ENCODE peak calls at places on chromosome X, in four cellular contexts. U, O, G and C are unnamed samples.

GRCh38 chrX:24956828-24957227 is 58.9 kb downstream of the ARX start:
- DNase-seq in U (no peak), O (no peak), G (no peak), C (no peak)

GRCh38 chrX:18574591-18574990 is 97.3 kb downstream of the RS1 start:
- DNase-seq in U (no peak), G (no peak), O (no peak), C (no peak)

GRCh38 chrX:102138064-102138463 is 4.2 kb downstream of the TCEAL6 start:
- DNase-seq in U (no peak), G (no peak), O (no peak), C (no peak)

GRCh38 chrX:122087353-122087752 is 1039.9 kb downstream of the GLUD2 start:
- DNase-seq in O (no peak), G (no peak), U (no peak), C (no peak)

GRCh38 chrX:112147206-112147605 is 64.6 kb upstream of the TRPC5 start:
- DNase-seq in U (no peak), O (peak; percentile 4), G (no peak), C (no peak)

GRCh38 chrX:8726031-8726652 is 5.8 kb downstream of the ANOS1 start:
- DNase-seq in G (no peak), U (no peak), O (no peak), C (no peak)

GRCh38 chrX:83416273-83416672 is 91.8 kb upstream of the POU3F4 start:
- DNase-seq in G (no peak), O (no peak), U (no peak), C (no peak)

GRCh38 chrX:67574696-67575095 is 30.9 kb downstream of the AR start:
- DNase-seq in G (no peak), U (no peak), O (no peak), C (no peak)

GRCh38 chrX:154322890-154323289 is 27.3 kb downstream of the TKTL1 start:
- DNase-seq in G (no peak), U (no peak), O (no peak), C (no peak)

GRCh38 chrX:69028761-69029120 is 136.5 kb downstream of the PJA1 start:
- DNase-seq in O (no peak), G (no peak), U (no peak), C (no peak)

GRCh38 chrX:49993661-49994060 is 71.3 kb downstream of the CLCN5 start:
- DNase-seq in G (no peak), O (no peak), U (no peak), C (no peak)

GRCh38 chrX:119008122-119008744 is 33.8 kb downstream of the LONRF3 start:
- DNase-seq in U (no peak), O (peak; percentile 25), G (no peak), C (no peak)

GRCh38 chrX:153925739-153926593 is at the start of gene ARHGAP4:
- DNase-seq in U (no peak), O (no peak), G (peak; percentile 57), C (peak; percentile 62)

GRCh38 chrX:102958794-102959193 is 21.7 kb downstream of the RAB40AL start:
- DNase-seq in G (no peak), O (no peak), U (no peak), C (no peak)

GRCh38 chrX:48696301-48697181 is at the start of gene SUV39H1:
- DNase-seq in O (peak; percentile 36), U (peak; percentile 92), G (peak; percentile 89), C (peak; percentile 93)

GRCh38 chrX:30888526-30889146 is 418 bp downstream of the TAB3 start:
- DNase-seq in O (no peak), U (peak; percentile 21), G (peak; percentile 39), C (no peak)

GRCh38 chrX:63350551-63350950 is 581 bp downstream of the SPIN4 start:
- DNase-seq in U (peak; percentile 35), O (no peak), G (no peak), C (no peak)

GRCh38 chrX:117973175-117974075 is 143.2 kb downstream of the KLHL13 start:
- DNase-seq in O (no peak), G (no peak), U (no peak), C (no peak)

GRCh38 chrX:5991393-5991792 is 237.3 kb downstream of the NLGN4X start:
- DNase-seq in G (no peak), U (no peak), O (no peak), C (no peak)

GRCh38 chrX:141669689-141670088 is 28.9 kb downstream of the SPANXD start:
- DNase-seq in O (no peak), U (peak; percentile 35), G (no peak), C (no peak)

GRCh38 chrX:132740316-132741123 is 217.9 kb downstream of the HS6ST2 start:
- DNase-seq in G (no peak), U (no peak), O (peak; percentile 10), C (no peak)

GRCh38 chrX:110402091-110402854 is 43.6 kb downstream of the RTL9 start:
- DNase-seq in U (no peak), O (no peak), G (no peak), C (no peak)

GRCh38 chrX:3094261-3094660 is 53.0 kb downstream of the ARSF start:
- DNase-seq in O (no peak), G (no peak), U (no peak), C (no peak)

GRCh38 chrX:115624916-115625315 is 63.9 kb downstream of the PLS3 start:
- DNase-seq in U (no peak), G (no peak), O (no peak), C (no peak)

GRCh38 chrX:21770631-21771321 is 12.9 kb upstream of the SMPX start:
- DNase-seq in O (no peak), G (no peak), U (no peak), C (no peak)

GRCh38 chrX:97027384-97027922 is 143.7 kb downstream of the RPA4 start:
- DNase-seq in U (no peak), O (no peak), G (no peak), C (no peak)

GRCh38 chrX:135480076-135480475 is 40.4 kb upstream of the INTS6L start:
- DNase-seq in O (no peak), G (no peak), U (no peak), C (no peak)

GRCh38 chrX:101682723-101683122 is 23.1 kb upstream of the ARMCX2 start:
- DNase-seq in G (no peak), U (no peak), O (no peak), C (no peak)

GRCh38 chrX:111086521-111087127 is 9.4 kb upstream of the PAK3 start:
- DNase-seq in U (no peak), O (no peak), G (no peak), C (no peak)

GRCh38 chrX:30620125-30620524 is 33.1 kb upstream of the GK start:
- DNase-seq in O (no peak), U (no peak), G (no peak), C (no peak)

GRCh38 chrX:1239681-1240142 is 27.3 kb upstream of the CRLF2 start:
- DNase-seq in O (no peak), G (no peak), U (peak; percentile 91), C (no peak)

GRCh38 chrX:153573999-153574398 is 24.9 kb downstream of the CCNQ start:
- DNase-seq in O (no peak), U (no peak), G (no peak), C (peak; percentile 37)

GRCh38 chrX:65644621-65645287 is 22.7 kb upstream of the MSN start:
- DNase-seq in U (peak; percentile 93), G (no peak), O (no peak), C (no peak)

GRCh38 chrX:56029691-56030090 is 202.5 kb upstream of the KLF8 start:
- DNase-seq in O (no peak), G (no peak), U (peak; percentile 55), C (no peak)

GRCh38 chrX:118807151-118808017 is 16.2 kb upstream of the ZCCHC12 start:
- DNase-seq in U (peak; percentile 37), G (no peak), O (peak; percentile 24), C (peak; percentile 29)

GRCh38 chrX:132022863-132023116 is 312 bp upstream of the STK26 start:
- DNase-seq in O (no peak), U (no peak), G (no peak), C (no peak)

GRCh38 chrX:63658920-63659319 is 126.1 kb downstream of the ARHGEF9 start:
- DNase-seq in O (no peak), G (no peak), U (no peak), C (no peak)

GRCh38 chrX:54659547-54659946 is 129.5 kb downstream of the GNL3L start:
- DNase-seq in U (no peak), G (no peak), O (no peak), C (no peak)

GRCh38 chrX:41347186-41347585 is 13.2 kb downstream of the DDX3X start:
- DNase-seq in U (no peak), G (no peak), O (no peak), C (no peak)
- H3K4me1 ChIP-seq in U (peaks cover under 1% of the 10 kb centered on the region), G (peaks cover 18% of the 10 kb centered on the region), O (no peaks in the 10 kb centered on the region), C (peaks cover under 1% of the 10 kb centered on the region)

DNA sequence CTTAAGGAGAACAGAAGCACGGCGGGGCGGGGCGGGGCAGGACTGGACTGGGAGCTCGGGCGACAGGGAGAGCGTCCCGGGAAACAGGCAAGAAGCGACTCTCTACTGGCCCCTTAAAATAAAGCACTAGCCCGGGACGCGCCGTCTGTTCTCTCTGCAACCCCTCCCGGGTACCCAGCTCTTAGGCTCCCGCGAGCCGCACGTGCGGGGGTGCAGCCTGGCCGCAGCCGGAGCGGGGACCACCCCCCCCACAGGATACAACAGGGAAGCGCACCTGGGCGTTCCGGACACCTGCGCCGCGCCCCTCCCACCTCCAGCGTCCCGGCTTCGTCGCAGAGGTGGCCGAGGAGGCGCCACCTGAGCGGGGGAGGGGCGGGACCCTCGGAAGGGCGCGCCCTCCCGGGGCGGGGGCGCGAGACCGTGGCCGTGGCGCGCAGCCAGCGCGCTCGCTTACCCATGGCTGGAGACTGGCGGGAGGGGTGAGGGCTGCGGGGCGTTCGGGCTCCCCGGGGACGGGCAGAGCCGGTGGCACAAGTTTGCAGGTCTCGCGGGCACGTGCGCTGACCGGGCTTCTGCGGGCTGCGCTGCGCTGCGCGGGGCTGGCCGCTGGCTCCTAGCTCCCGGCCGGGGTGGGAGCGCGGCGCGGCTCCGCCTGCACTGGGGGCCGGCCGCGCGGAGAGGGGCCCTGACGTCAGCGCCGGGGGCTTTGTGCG is 91.5 kb downstream of the GEMIN8 start:
- DNase-seq in U (peak; percentile 26), G (no peak), O (no peak), C (no peak)
- H3K27ac ChIP-seq in U (peak overlapping the region; percentile 11), G (no peak overlapping the region), O (no peak overlapping the region), C (no peak overlapping the region)

GRCh38 chrX:129786210-129786651 is 6.5 kb downstream of the SASH3 start:
- DNase-seq in G (no peak), U (no peak), O (no peak), C (no peak)
- H3K4me1 ChIP-seq in G (peaks cover 54% of the 10 kb centered on the region), U (peaks cover 9% of the 10 kb centered on the region), O (no peaks in the 10 kb centered on the region), C (peaks cover 54% of the 10 kb centered on the region)

GRCh38 chrX:11464360-11464759 is 171.1 kb downstream of the AMELX start:
- DNase-seq in U (no peak), G (no peak), O (no peak), C (no peak)

GRCh38 chrX:11465648-11466411 is 172.6 kb downstream of the AMELX start:
- DNase-seq in U (no peak), O (no peak), G (no peak), C (no peak)

GRCh38 chrX:11462136-11462535 is 168.9 kb downstream of the AMELX start:
- DNase-seq in U (no peak), G (no peak), O (no peak), C (no peak)

GRCh38 chrX:11462648-11463047 is 169.4 kb downstream of the AMELX start:
- DNase-seq in G (no peak), U (no peak), O (no peak), C (no peak)

GRCh38 chrX:11464836-11465458 is 171.7 kb downstream of the AMELX start:
- DNase-seq in U (no peak), G (no peak), O (no peak), C (no peak)
- H3K27ac ChIP-seq in U (no peak overlapping the region), G (no peak overlapping the region), O (no peak overlapping the region), C (no peak overlapping the region)

GRCh38 chrX:39335447-39336235 is 534.4 kb downstream of the MID1IP1 start:
- DNase-seq in O (no peak), G (peak; percentile 50), U (no peak), C (no peak)
- H3K4me1 ChIP-seq in O (no peaks in the 10 kb centered on the region), G (peaks cover 40% of the 10 kb centered on the region), U (peaks cover 15% of the 10 kb centered on the region), C (peaks cover 37% of the 10 kb centered on the region)

GRCh38 chrX:137573356-137574101 is 7.6 kb downstream of the ZIC3 start:
- DNase-seq in O (no peak), U (no peak), G (no peak), C (no peak)
- H3K27ac ChIP-seq in O (no peak overlapping the region), U (no peak overlapping the region), G (no peak overlapping the region), C (no peak overlapping the region)